ENCODE peak calls at places on chromosome 2, in six cellular contexts. X is stomach, T is brain microvascular endothelial cell, P is PC-3, E is sigmoid colon, F is pancreas. C is an unnamed sample. For H3K27me3, the result is how much of the 10 kb centered on the place peaks cover.

GRCh38 chr2:232761301-232761907 is 15.0 kb downstream of the KCNJ13 start:
- DNase-seq in P (peak), X (peak), T (peak), E (no peak), F (no peak), C (no peak)

GRCh38 chr2:73886357-73886756 is 6.5 kb upstream of the ACTG2 start:
- DNase-seq in T (no peak), P (no peak), E (no peak), F (no peak), X (no peak), C (no peak)

GRCh38 chr2:181104512-181105121 is 124.2 kb downstream of the UBE2E3 start:
- DNase-seq in F (no peak), E (no peak), P (peak), X (no peak), T (peak), C (no peak)

GRCh38 chr2:217246108-217246507 is 386.2 kb upstream of the TNP1 start:
- DNase-seq in X (no peak), E (no peak), T (no peak), P (no peak), F (no peak), C (no peak)

GRCh38 chr2:179428659-179429058 is 164.0 kb upstream of the SESTD1 start:
- DNase-seq in X (no peak), P (no peak), F (no peak), E (no peak), T (no peak), C (no peak)

GRCh38 chr2:207529330-207530159 is at the start of gene CREB1:
- DNase-seq in T (peak), F (peak), P (peak), X (peak), E (peak), C (peak)

GRCh38 chr2:85662899-85663683 is 4.9 kb downstream of the SFTPB start:
- DNase-seq in F (peak), X (no peak), T (peak), P (peak), E (peak), C (no peak)

GRCh38 chr2:61432990-61433389 is 37.9 kb downstream of the USP34 start:
- DNase-seq in E (no peak), T (no peak), X (no peak), F (no peak), P (no peak), C (no peak)

GRCh38 chr2:63053235-63053888 is 2.7 kb downstream of the OTX1 start:
- DNase-seq in T (no peak), X (no peak), E (no peak), F (no peak), P (no peak), C (no peak)
- H3K27me3 ChIP-seq in T (half or more), X (half or more), E (half or more), F (under half), P (under half), C (under half)

DNA sequence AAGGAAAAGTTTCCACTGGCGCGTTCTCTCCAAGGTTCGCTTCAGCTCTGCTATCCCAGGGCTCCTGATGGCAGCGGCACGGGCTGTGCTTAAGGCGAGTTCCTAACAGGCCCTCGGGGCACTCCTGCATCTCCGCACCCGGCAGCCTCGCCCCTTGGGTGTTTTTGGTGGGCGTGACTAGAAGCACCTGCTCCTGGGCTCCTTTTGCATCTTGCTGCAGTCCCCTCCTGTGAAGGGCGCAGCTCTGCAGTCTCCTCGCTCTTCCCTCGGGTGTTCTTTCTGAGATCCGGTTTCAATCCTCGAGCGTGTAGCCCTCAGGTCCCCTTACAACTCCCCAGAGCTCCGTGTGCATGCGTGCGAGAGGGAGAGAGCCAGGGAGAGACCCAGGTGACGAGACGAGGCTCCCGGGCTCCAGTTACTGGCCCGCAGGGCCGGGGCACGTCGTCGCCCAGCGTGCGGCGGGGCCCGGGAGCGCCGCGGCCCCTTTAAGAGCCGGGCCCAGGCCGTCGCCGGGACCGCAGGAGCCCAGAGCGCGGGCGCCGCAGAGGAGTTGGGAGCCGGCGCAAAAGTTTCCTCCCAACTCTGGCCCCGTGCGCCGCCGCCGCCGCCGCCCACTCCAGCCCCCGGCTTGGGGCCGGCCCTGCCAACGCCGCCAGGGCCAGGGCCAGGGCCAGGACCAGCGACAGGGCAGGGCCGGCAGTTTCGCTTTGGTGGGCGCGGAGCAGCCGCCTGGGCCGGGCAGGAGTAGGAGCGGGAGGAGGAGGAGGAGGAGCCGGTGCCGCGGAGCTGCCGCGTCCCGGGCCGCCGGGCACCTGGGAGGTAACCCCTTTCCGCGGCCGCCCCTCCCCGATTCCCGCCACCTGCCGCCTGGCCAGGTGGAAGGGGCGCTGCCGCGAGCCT is at the start of gene PARD3B:
- DNase-seq in E (peak), P (peak), F (peak), T (peak), X (peak), C (no peak)
- H3K27me3 ChIP-seq in E (under half), P (under half), F (under half), T (under half), X (under half), C (under half)

GRCh38 chr2:99709229-99709628 is 219.4 kb upstream of the REV1 start:
- DNase-seq in P (no peak), X (no peak), T (no peak), F (no peak), E (no peak), C (no peak)

GRCh38 chr2:99708231-99708630 is 218.4 kb upstream of the REV1 start:
- DNase-seq in E (no peak), X (no peak), P (no peak), T (no peak), F (no peak), C (no peak)

GRCh38 chr2:99706734-99707133 is 216.9 kb upstream of the REV1 start:
- DNase-seq in F (no peak), T (no peak), X (no peak), P (no peak), E (no peak), C (no peak)

GRCh38 chr2:99707592-99707991 is 217.8 kb upstream of the REV1 start:
- DNase-seq in E (no peak), T (no peak), F (no peak), P (no peak), X (no peak), C (no peak)

DNA sequence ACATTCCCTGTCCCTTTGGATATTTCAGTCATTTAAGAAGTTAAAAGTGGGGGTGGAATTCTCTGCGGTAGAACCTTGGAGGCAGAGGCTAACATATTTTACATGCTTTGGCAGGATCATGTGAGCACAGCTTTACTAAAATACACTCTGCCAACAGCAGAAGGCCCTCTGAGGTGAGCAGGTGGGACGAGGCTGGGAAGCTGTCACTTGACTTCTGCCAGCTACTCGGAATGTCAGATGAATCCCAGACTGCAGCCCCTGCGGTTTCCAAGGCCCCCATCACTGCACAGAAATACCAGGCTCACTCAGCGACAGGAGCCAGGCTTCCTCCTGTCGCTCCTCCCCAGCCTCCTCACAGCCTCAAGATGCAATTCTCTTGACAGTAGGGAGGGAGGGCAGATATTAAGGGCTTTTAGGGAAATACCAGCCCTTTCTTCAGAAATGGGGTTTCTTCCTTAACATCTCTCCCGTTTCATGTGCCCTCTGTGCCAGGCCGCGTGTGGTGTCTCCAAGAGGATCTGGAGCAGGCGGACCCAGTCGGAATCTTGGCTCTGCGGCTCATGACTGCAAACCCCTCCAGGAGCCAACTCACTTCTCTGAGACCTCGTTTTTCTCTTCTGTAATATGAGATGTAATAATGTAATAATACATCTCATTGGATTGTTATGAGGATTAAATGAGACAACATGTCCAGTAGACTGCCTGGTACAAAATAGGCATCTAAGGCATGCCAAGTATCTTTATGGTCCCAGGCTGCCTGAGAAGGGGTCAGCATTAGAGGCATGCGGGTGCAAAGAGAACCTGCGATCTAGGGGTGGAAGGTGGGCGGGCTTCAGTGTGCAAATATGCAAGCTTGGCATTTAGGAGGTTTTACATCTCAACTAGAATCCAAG is 221.1 kb upstream of the REV1 start:
- DNase-seq in E (no peak), F (no peak), T (no peak), P (no peak), X (no peak), C (no peak)
- H3K27me3 ChIP-seq in E (under half), F (under half), T (under half), P (under half), X (under half), C (under half)

DNA sequence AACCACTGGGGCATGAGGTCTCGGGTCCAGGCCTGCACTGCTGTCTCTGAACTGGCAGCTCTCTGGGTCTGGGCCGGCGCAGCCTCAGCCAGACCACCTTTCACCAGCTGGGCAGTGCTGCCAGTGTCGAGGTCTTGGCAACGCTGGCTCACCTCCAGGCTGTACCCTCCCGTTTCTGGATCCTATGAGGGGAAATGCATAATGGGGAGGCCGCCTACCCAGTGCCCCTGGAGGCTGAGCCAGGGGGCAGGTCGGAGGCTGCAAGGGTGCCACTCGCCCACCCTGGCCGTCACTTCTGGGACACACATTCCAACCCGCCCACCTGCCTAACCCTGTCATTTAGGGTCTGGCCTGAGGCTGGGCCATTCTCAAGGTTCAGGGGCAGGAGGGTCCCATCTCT is 24.6 kb downstream of the KIF1A start:
- DNase-seq in P (no peak), T (no peak), F (peak), E (peak), X (no peak), C (no peak)
- H3K27me3 ChIP-seq in P (half or more), T (under half), F (under half), E (under half), X (under half), C (under half)

C was measured in keratinocyte.